ENCODE peak calls at places on chromosomes 11 and 22, in nine cellular contexts. One of them, this sample, is unnamed.

GRCh38 chr11:94782446-94782845 is 14.3 kb downstream of the AMOTL1 start:
- DNase-seq in tibial nerve: no peak
- DNase-seq in GM12878: no peak
- DNase-seq in suprapubic skin: no peak
- DNase-seq in ovary: no peak
- DNase-seq in A549: no peak
- DNase-seq in stomach: no peak
- DNase-seq in K562: no peak
- DNase-seq in transverse colon: no peak
- DNase-seq in this sample: no peak

GRCh38 chr11:92880391-92880790 is 89.1 kb upstream of the MTNR1B start:
- DNase-seq in ovary: no peak
- DNase-seq in GM12878: no peak
- DNase-seq in suprapubic skin: no peak
- DNase-seq in stomach: no peak
- DNase-seq in A549: no peak
- DNase-seq in transverse colon: no peak
- DNase-seq in tibial nerve: no peak
- DNase-seq in K562: no peak
- DNase-seq in this sample: no peak

GRCh38 chr11:45262900-45263299 is 23.2 kb downstream of the SYT13 start:
- DNase-seq in GM12878: no peak
- DNase-seq in transverse colon: peak; percentile 36
- DNase-seq in K562: no peak
- DNase-seq in suprapubic skin: no peak
- DNase-seq in ovary: no peak
- DNase-seq in stomach: no peak
- DNase-seq in A549: no peak
- DNase-seq in tibial nerve: no peak
- DNase-seq in this sample: no peak

GRCh38 chr11:71437399-71437798 is 10.8 kb downstream of the DHCR7 start:
- DNase-seq in transverse colon: no peak
- DNase-seq in K562: no peak
- DNase-seq in ovary: no peak
- DNase-seq in stomach: no peak
- DNase-seq in tibial nerve: no peak
- DNase-seq in suprapubic skin: no peak
- DNase-seq in A549: no peak
- DNase-seq in GM12878: no peak
- DNase-seq in this sample: no peak

GRCh38 chr11:71927813-71928738 is at the start of gene XNDC1N:
- DNase-seq in GM12878: no peak
- DNase-seq in ovary: peak; percentile 70
- DNase-seq in K562: peak; percentile 80
- DNase-seq in A549: peak; percentile 89
- DNase-seq in tibial nerve: peak; percentile 71
- DNase-seq in stomach: peak; percentile 77
- DNase-seq in suprapubic skin: peak; percentile 82
- DNase-seq in transverse colon: peak; percentile 40
- DNase-seq in this sample: peak; percentile 86

GRCh38 chr22:44085743-44086741 is 61.9 kb downstream of the PARVB start:
- DNase-seq in tibial nerve: peak; percentile 48
- DNase-seq in transverse colon: peak; percentile 72
- DNase-seq in suprapubic skin: no peak
- DNase-seq in K562: peak; percentile 17
- DNase-seq in ovary: peak; percentile 78
- DNase-seq in stomach: peak; percentile 85
- DNase-seq in GM12878: peak; percentile 27
- DNase-seq in A549: peak; percentile 57
- DNase-seq in this sample: peak; percentile 90

GRCh38 chr11:47541070-47541469 is 11.9 kb downstream of the CELF1 start:
- DNase-seq in GM12878: no peak
- DNase-seq in stomach: no peak
- DNase-seq in K562: no peak
- DNase-seq in tibial nerve: no peak
- DNase-seq in ovary: no peak
- DNase-seq in suprapubic skin: no peak
- DNase-seq in A549: no peak
- DNase-seq in transverse colon: no peak
- DNase-seq in this sample: no peak

GRCh38 chr11:123469089-123469488 is 39.0 kb downstream of the GRAMD1B start:
- DNase-seq in K562: no peak
- DNase-seq in GM12878: no peak
- DNase-seq in stomach: no peak
- DNase-seq in suprapubic skin: no peak
- DNase-seq in A549: no peak
- DNase-seq in ovary: no peak
- DNase-seq in tibial nerve: no peak
- DNase-seq in transverse colon: no peak
- DNase-seq in this sample: no peak

GRCh38 chr11:12086271-12087074 is 23.9 kb upstream of the MICAL2 start:
- DNase-seq in suprapubic skin: peak; percentile 85
- DNase-seq in GM12878: no peak
- DNase-seq in K562: no peak
- DNase-seq in stomach: peak; percentile 57
- DNase-seq in transverse colon: peak; percentile 64
- DNase-seq in A549: peak; percentile 89
- DNase-seq in tibial nerve: peak; percentile 48
- DNase-seq in ovary: no peak
- DNase-seq in this sample: peak; percentile 90

GRCh38 chr11:5938603-5938965 is 3.5 kb upstream of the OR56A3 start:
- DNase-seq in GM12878: no peak
- DNase-seq in transverse colon: no peak
- DNase-seq in tibial nerve: no peak
- DNase-seq in A549: no peak
- DNase-seq in ovary: no peak
- DNase-seq in stomach: no peak
- DNase-seq in K562: no peak
- DNase-seq in suprapubic skin: no peak
- DNase-seq in this sample: no peak

GRCh38 chr22:24095816-24096215 is 84.7 kb downstream of the CABIN1 start:
- DNase-seq in transverse colon: no peak
- DNase-seq in tibial nerve: no peak
- DNase-seq in GM12878: no peak
- DNase-seq in stomach: no peak
- DNase-seq in A549: no peak
- DNase-seq in suprapubic skin: peak; percentile 50
- DNase-seq in ovary: no peak
- DNase-seq in K562: no peak
- DNase-seq in this sample: peak; percentile 45

GRCh38 chr22:41557401-41558240 is 3.2 kb upstream of the CSDC2 start:
- DNase-seq in K562: peak; percentile 53
- DNase-seq in GM12878: no peak
- DNase-seq in ovary: peak; percentile 95
- DNase-seq in stomach: peak; percentile 78
- DNase-seq in suprapubic skin: no peak
- DNase-seq in A549: no peak
- DNase-seq in tibial nerve: peak; percentile 57
- DNase-seq in transverse colon: peak; percentile 46
- DNase-seq in this sample: peak; percentile 88

GRCh38 chr11:78379039-78379670 is 38.5 kb downstream of the GAB2 start:
- DNase-seq in suprapubic skin: no peak
- DNase-seq in tibial nerve: no peak
- DNase-seq in K562: no peak
- DNase-seq in stomach: no peak
- DNase-seq in GM12878: no peak
- DNase-seq in transverse colon: no peak
- DNase-seq in ovary: no peak
- DNase-seq in A549: no peak
- DNase-seq in this sample: no peak

GRCh38 chr22:37848587-37849088 is 581 bp upstream of the EIF3L start:
- DNase-seq in ovary: no peak
- DNase-seq in GM12878: no peak
- DNase-seq in stomach: no peak
- DNase-seq in A549: no peak
- DNase-seq in K562: no peak
- DNase-seq in transverse colon: no peak
- DNase-seq in tibial nerve: no peak
- DNase-seq in suprapubic skin: no peak
- DNase-seq in this sample: no peak

GRCh38 chr11:104484784-104485554 is 321.0 kb upstream of the PDGFD start:
- DNase-seq in transverse colon: no peak
- DNase-seq in stomach: no peak
- DNase-seq in tibial nerve: no peak
- DNase-seq in K562: no peak
- DNase-seq in suprapubic skin: no peak
- DNase-seq in ovary: no peak
- DNase-seq in GM12878: no peak
- DNase-seq in A549: no peak
- DNase-seq in this sample: no peak

GRCh38 chr11:34250732-34251639 is 106.8 kb downstream of the ABTB2 start:
- DNase-seq in ovary: no peak
- DNase-seq in A549: peak; percentile 71
- DNase-seq in transverse colon: peak; percentile 53
- DNase-seq in GM12878: no peak
- DNase-seq in tibial nerve: peak; percentile 22
- DNase-seq in K562: peak; percentile 50
- DNase-seq in stomach: peak; percentile 35
- DNase-seq in suprapubic skin: no peak
- DNase-seq in this sample: no peak

GRCh38 chr22:38513063-38513462 is 7.0 kb upstream of the DDX17 start:
- DNase-seq in GM12878: no peak
- DNase-seq in tibial nerve: no peak
- DNase-seq in K562: peak; percentile 31
- DNase-seq in A549: no peak
- DNase-seq in ovary: no peak
- DNase-seq in suprapubic skin: no peak
- DNase-seq in transverse colon: peak; percentile 28
- DNase-seq in stomach: no peak
- DNase-seq in this sample: no peak

GRCh38 chr22:35312198-35313059 is 12.7 kb downstream of the TOM1 start:
- DNase-seq in transverse colon: peak; percentile 67
- DNase-seq in suprapubic skin: peak; percentile 69
- DNase-seq in A549: no peak
- DNase-seq in GM12878: no peak
- DNase-seq in stomach: no peak
- DNase-seq in ovary: no peak
- DNase-seq in K562: no peak
- DNase-seq in tibial nerve: no peak
- DNase-seq in this sample: peak; percentile 52

GRCh38 chr11:61890536-61891330 is 612 bp downstream of the FADS3 start:
- DNase-seq in ovary: peak; percentile 80
- DNase-seq in stomach: no peak
- DNase-seq in A549: peak; percentile 50
- DNase-seq in transverse colon: peak; percentile 38
- DNase-seq in GM12878: no peak
- DNase-seq in suprapubic skin: no peak
- DNase-seq in tibial nerve: no peak
- DNase-seq in K562: peak; percentile 70
- DNase-seq in this sample: peak; percentile 87

GRCh38 chr11:46417711-46418110 is 26.1 kb upstream of the CHRM4 start:
- DNase-seq in GM12878: no peak
- DNase-seq in transverse colon: no peak
- DNase-seq in tibial nerve: no peak
- DNase-seq in suprapubic skin: no peak
- DNase-seq in stomach: no peak
- DNase-seq in A549: no peak
- DNase-seq in K562: no peak
- DNase-seq in ovary: no peak
- DNase-seq in this sample: no peak
- TF ChIP-seq EP300 in GM12878: no peak
- TF ChIP-seq EP300 in transverse colon: no peak
- TF ChIP-seq EP300 in tibial nerve: no peak
- TF ChIP-seq EP300 in suprapubic skin: no peak
- TF ChIP-seq EP300 in stomach: no peak
- TF ChIP-seq EP300 in A549: no peak
- TF ChIP-seq EP300 in K562: no peak
- TF ChIP-seq EP300 in ovary: no peak
- TF ChIP-seq EP300 in this sample: no peak

GRCh38 chr11:108616549-108616948 is 23.0 kb upstream of the EXPH5 start:
- DNase-seq in K562: no peak
- DNase-seq in A549: peak; percentile 79
- DNase-seq in transverse colon: no peak
- DNase-seq in suprapubic skin: no peak
- DNase-seq in tibial nerve: no peak
- DNase-seq in GM12878: no peak
- DNase-seq in stomach: no peak
- DNase-seq in ovary: no peak
- DNase-seq in this sample: no peak
- H3K27ac ChIP-seq in K562: no peak overlapping the region
- H3K27ac ChIP-seq in A549: peak overlapping the region; percentile 87
- H3K27ac ChIP-seq in transverse colon: no peak overlapping the region
- H3K27ac ChIP-seq in suprapubic skin: peak overlapping the region; percentile 56
- H3K27ac ChIP-seq in tibial nerve: no peak overlapping the region
- H3K27ac ChIP-seq in GM12878: no peak overlapping the region
- H3K27ac ChIP-seq in stomach: no peak overlapping the region
- H3K27ac ChIP-seq in ovary: no peak overlapping the region
- H3K27ac ChIP-seq in this sample: no peak overlapping the region

GRCh38 chr11:19524171-19524671 is 188.4 kb upstream of the NAV2 start:
- DNase-seq in transverse colon: no peak
- DNase-seq in GM12878: no peak
- DNase-seq in tibial nerve: no peak
- DNase-seq in A549: no peak
- DNase-seq in K562: no peak
- DNase-seq in stomach: peak; percentile 49
- DNase-seq in ovary: no peak
- DNase-seq in suprapubic skin: no peak
- DNase-seq in this sample: no peak
- TF ChIP-seq EP300 in transverse colon: no peak
- TF ChIP-seq EP300 in GM12878: no peak
- TF ChIP-seq EP300 in tibial nerve: no peak
- TF ChIP-seq EP300 in A549: no peak
- TF ChIP-seq EP300 in K562: no peak
- TF ChIP-seq EP300 in stomach: no peak
- TF ChIP-seq EP300 in ovary: no peak
- TF ChIP-seq EP300 in suprapubic skin: no peak
- TF ChIP-seq EP300 in this sample: no peak

GRCh38 chr22:45533731-45534130 is 31.0 kb downstream of the FBLN1 start:
- DNase-seq in tibial nerve: no peak
- DNase-seq in GM12878: no peak
- DNase-seq in suprapubic skin: no peak
- DNase-seq in K562: no peak
- DNase-seq in stomach: no peak
- DNase-seq in ovary: no peak
- DNase-seq in transverse colon: no peak
- DNase-seq in A549: no peak
- DNase-seq in this sample: no peak
- H3K27ac ChIP-seq in tibial nerve: no peak overlapping the region
- H3K27ac ChIP-seq in GM12878: no peak overlapping the region
- H3K27ac ChIP-seq in suprapubic skin: peak overlapping the region; percentile 32
- H3K27ac ChIP-seq in K562: no peak overlapping the region
- H3K27ac ChIP-seq in stomach: no peak overlapping the region
- H3K27ac ChIP-seq in ovary: no peak overlapping the region
- H3K27ac ChIP-seq in transverse colon: no peak overlapping the region
- H3K27ac ChIP-seq in A549: no peak overlapping the region
- H3K27ac ChIP-seq in this sample: no peak overlapping the region